ENCODE peak calls at places on chromosomes 6 and 20, in nine cellular contexts. J is activated CD4-positive, alpha-beta T cell treated with anti-CD3 and anti-CD28 coated beads for 48 hours; I is NCI-H460; C is glutamatergic neuron; S is tibial nerve; Y is heart right ventricle; L is anterior cingulate cortex; W is hypothalamus; M is HuH-7. R is an unnamed sample.

GRCh38 chr6:27791182-27791939 is 120.8 kb downstream of the OR2B2 start:
- DNase-seq in J (peak), I (peak), S (peak), W (no peak), L (peak), M (peak), C (peak), Y (peak), R (peak)

GRCh38 chr6:117600008-117600743 is 2.1 kb downstream of the GOPC start:
- DNase-seq in M (no peak), J (peak), L (no peak), Y (no peak), C (no peak), I (no peak), W (no peak), S (no peak), R (no peak)

GRCh38 chr6:119535332-119535731 is 185.8 kb upstream of the MAN1A1 start:
- DNase-seq in I (no peak), Y (no peak), W (no peak), C (no peak), M (no peak), L (no peak), S (no peak), J (no peak), R (no peak)

GRCh38 chr20:62944184-62944583 is 6.2 kb downstream of the GID8 start:
- DNase-seq in W (no peak), S (no peak), J (no peak), M (no peak), L (no peak), I (no peak), C (no peak), Y (no peak), R (no peak)

GRCh38 chr20:3712279-3712873 is at the start of gene SIGLEC1:
- DNase-seq in I (no peak), Y (peak), C (no peak), M (no peak), L (no peak), J (no peak), W (no peak), S (peak), R (no peak)

GRCh38 chr20:32111763-32112162 is 2.2 kb downstream of the TM9SF4 start:
- DNase-seq in J (no peak), L (no peak), S (no peak), Y (no peak), M (no peak), C (no peak), W (no peak), I (no peak), R (no peak)

GRCh38 chr6:22078802-22079545 is 217.9 kb downstream of the PRL start:
- DNase-seq in Y (no peak), C (peak), J (no peak), S (no peak), I (no peak), W (no peak), L (no peak), M (no peak), R (no peak)

GRCh38 chr20:54097236-54097529 is 26.8 kb upstream of the BCAS1 start:
- DNase-seq in Y (no peak), C (no peak), L (no peak), M (no peak), W (no peak), I (no peak), J (no peak), S (no peak), R (no peak)

GRCh38 chr20:37781626-37782025 is 87.8 kb downstream of the CTNNBL1 start:
- DNase-seq in Y (no peak), L (no peak), I (no peak), W (no peak), M (no peak), C (no peak), J (no peak), S (no peak), R (no peak)

GRCh38 chr6:44679906-44680698 is 292.6 kb downstream of the CDC5L start:
- DNase-seq in J (no peak), W (no peak), I (no peak), L (no peak), M (no peak), C (no peak), S (no peak), Y (no peak), R (no peak)

GRCh38 chr6:79536969-79537747 is at the start of gene LCA5:
- DNase-seq in I (peak), M (peak), L (peak), C (peak), J (peak), Y (peak), W (peak), S (peak), R (peak)

GRCh38 chr6:101578306-101578705 is 184.8 kb downstream of the GRIK2 start:
- DNase-seq in I (no peak), Y (no peak), C (no peak), S (no peak), W (no peak), J (no peak), M (no peak), L (no peak), R (no peak)

GRCh38 chr6:14975124-14975815 is 270.6 kb upstream of the JARID2 start:
- DNase-seq in S (no peak), L (no peak), Y (no peak), W (no peak), J (no peak), M (no peak), I (no peak), C (no peak), R (no peak)

GRCh38 chr20:48359692-48360337 is 468.0 kb downstream of the PREX1 start:
- DNase-seq in I (no peak), L (no peak), Y (no peak), M (no peak), J (no peak), S (no peak), W (no peak), C (no peak), R (no peak)

GRCh38 chr6:21375206-21375605 is 218.3 kb upstream of the SOX4 start:
- DNase-seq in L (no peak), J (no peak), M (no peak), W (no peak), C (no peak), S (no peak), I (no peak), Y (no peak), R (no peak)

GRCh38 chr20:58790440-58790839 is 60.3 kb downstream of the GNAS-AS1 start:
- DNase-seq in L (no peak), Y (no peak), W (no peak), I (no peak), J (no peak), C (no peak), M (no peak), S (no peak), R (no peak)

GRCh38 chr6:46325561-46326525 is 155.1 kb upstream of the ENPP5 start:
- DNase-seq in C (peak), W (peak), L (peak), J (no peak), M (no peak), Y (peak), I (no peak), S (no peak), R (no peak)

GRCh38 chr6:25229671-25230321 is 49.4 kb upstream of the CARMIL1 start:
- DNase-seq in C (no peak), I (no peak), W (no peak), M (no peak), S (no peak), Y (no peak), J (no peak), L (no peak), R (no peak)

GRCh38 chr6:11277275-11278206 is 45.1 kb upstream of the NEDD9 start:
- DNase-seq in L (no peak), I (no peak), S (no peak), J (peak), Y (no peak), W (no peak), C (no peak), M (peak), R (peak)

GRCh38 chr20:49821850-49822249 is 9.2 kb downstream of the SLC9A8 start:
- DNase-seq in S (no peak), M (no peak), I (no peak), Y (peak), C (no peak), W (no peak), L (no peak), J (no peak), R (no peak)

R was measured in T47D.